ENCODE peak calls at places on chromosomes 11 and 22, in ten cellular contexts. O, Q, S, U, I, R, B, M, H and E are unnamed samples. For H3K4me1, the result is how much of the 10 kb centered on the place peaks cover.

GRCh38 chr22:37427128-37427710 is at the start of gene ELFN2:
- DNase-seq in I (no peak), S (no peak), U (peak), H (no peak), O (no peak), Q (peak), B (no peak), R (no peak), M (peak), E (no peak)

GRCh38 chr11:124170801-124171586 is 12.2 kb upstream of the OR10D3 start:
- DNase-seq in R (no peak), S (no peak), M (no peak), H (no peak), Q (no peak), I (no peak), B (no peak), U (no peak), O (no peak), E (no peak)

GRCh38 chr11:129705341-129705740 is 110.3 kb upstream of the TMEM45B start:
- DNase-seq in S (no peak), U (no peak), I (no peak), M (no peak), Q (no peak), R (no peak), O (no peak), B (no peak), H (no peak), E (no peak)

GRCh38 chr11:64844330-64845124 is at the start of gene CDC42BPG:
- DNase-seq in M (peak), S (peak), B (peak), I (peak), Q (peak), R (no peak), O (peak), U (peak), H (no peak), E (peak)

GRCh38 chr22:27905638-27906037 is 13.4 kb downstream of the PITPNB start:
- DNase-seq in B (no peak), R (no peak), S (no peak), U (no peak), I (no peak), O (no peak), H (no peak), Q (no peak), M (no peak), E (no peak)

GRCh38 chr22:40585205-40585778 is 51.2 kb downstream of the MRTFA start:
- DNase-seq in R (no peak), U (no peak), H (no peak), O (no peak), M (no peak), S (no peak), I (no peak), Q (no peak), B (no peak), E (no peak)

GRCh38 chr11:90220391-90220790 is 2.5 kb downstream of the CHORDC1 start:
- DNase-seq in I (no peak), Q (peak), M (peak), H (no peak), U (no peak), B (no peak), O (no peak), R (no peak), S (no peak), E (no peak)

GRCh38 chr11:40819230-40819629 is 640.2 kb downstream of the LRRC4C start:
- DNase-seq in Q (no peak), B (no peak), S (no peak), M (no peak), U (no peak), R (no peak), O (no peak), I (no peak), H (no peak), E (no peak)

GRCh38 chr11:62398011-62398994 is 20.5 kb upstream of the SCGB1A1 start:
- DNase-seq in M (peak), U (peak), I (peak), S (no peak), O (peak), R (peak), B (peak), Q (peak), H (no peak), E (no peak)

GRCh38 chr11:35066783-35067476 is 72.0 kb upstream of the CD44 start:
- DNase-seq in Q (no peak), M (no peak), B (no peak), I (no peak), S (no peak), O (no peak), U (no peak), R (no peak), H (no peak), E (peak)

GRCh38 chr22:46491936-46492335 is 45.5 kb downstream of the CELSR1 start:
- DNase-seq in S (no peak), H (no peak), U (no peak), R (no peak), M (no peak), B (no peak), O (no peak), Q (peak), I (no peak), E (no peak)

GRCh38 chr11:36818410-36818809 is 220.4 kb upstream of the RAG2 start:
- DNase-seq in S (peak), I (no peak), U (no peak), R (no peak), O (no peak), H (no peak), Q (no peak), B (peak), M (no peak), E (peak)

GRCh38 chr11:130999086-130999485 is 82.8 kb upstream of the SNX19 start:
- DNase-seq in B (no peak), U (no peak), Q (peak), R (no peak), H (no peak), S (no peak), I (no peak), M (no peak), O (no peak), E (no peak)

GRCh38 chr22:18012528-18012927 is 11.8 kb downstream of the MICAL3 start:
- DNase-seq in Q (peak), I (no peak), H (no peak), M (no peak), U (no peak), B (no peak), O (no peak), S (no peak), R (no peak), E (no peak)

GRCh38 chr11:2797741-2798361 is 87.7 kb downstream of the CDKN1C start:
- DNase-seq in I (no peak), R (no peak), M (peak), B (no peak), U (peak), S (no peak), Q (no peak), H (no peak), O (peak), E (peak)

GRCh38 chr11:41795004-41795403 is 335.6 kb upstream of the LRRC4C start:
- DNase-seq in U (no peak), O (no peak), R (no peak), B (no peak), I (no peak), H (no peak), M (no peak), Q (no peak), S (no peak), E (no peak)

GRCh38 chr22:43142881-43143562 is at the start of gene MCAT:
- DNase-seq in H (no peak), O (peak), S (no peak), I (peak), R (peak), M (peak), U (peak), Q (peak), B (peak), E (peak)

GRCh38 chr11:69615545-69616278 is 25.2 kb upstream of the CCND1 start:
- DNase-seq in U (no peak), O (no peak), S (no peak), H (no peak), Q (no peak), I (no peak), R (no peak), B (no peak), M (no peak), E (no peak)

GRCh38 chr22:49205401-49205800 is 622.3 kb downstream of the BRD1 start:
- DNase-seq in I (no peak), R (no peak), M (no peak), Q (no peak), H (no peak), S (no peak), U (no peak), O (no peak), B (no peak), E (no peak)

GRCh38 chr22:29383740-29384139 is 4.6 kb downstream of the AP1B1 start:
- DNase-seq in Q (no peak), U (no peak), B (no peak), I (no peak), H (no peak), R (no peak), O (no peak), S (no peak), M (no peak), E (no peak)

GRCh38 chr11:14645247-14645912 is 1.8 kb downstream of the PDE3B start:
- DNase-seq in M (no peak), Q (peak), I (no peak), B (no peak), U (no peak), O (no peak), S (no peak), H (no peak), R (no peak), E (no peak)

GRCh38 chr11:30889116-30889765 is 303.1 kb upstream of the MPPED2 start:
- DNase-seq in M (no peak), Q (peak), U (no peak), O (no peak), B (no peak), R (no peak), I (no peak), H (no peak), S (no peak), E (no peak)

GRCh38 chr22:41023299-41023623 is 69.1 kb upstream of the EP300 start:
- DNase-seq in B (no peak), I (no peak), Q (no peak), H (no peak), U (no peak), S (no peak), R (no peak), O (no peak), M (no peak), E (no peak)

GRCh38 chr11:61448552-61448927 is 18.6 kb downstream of the SDHAF2 start:
- DNase-seq in O (no peak), H (no peak), B (no peak), Q (no peak), U (no peak), M (no peak), R (no peak), I (no peak), S (no peak), E (no peak)

GRCh38 chr11:109972181-109972715 is 120.9 kb upstream of the ZC3H12C start:
- DNase-seq in O (no peak), H (no peak), B (no peak), U (no peak), S (no peak), M (no peak), R (no peak), I (no peak), Q (peak), E (no peak)

GRCh38 chr11:77195071-77195705 is 67.1 kb downstream of the MYO7A start:
- DNase-seq in Q (no peak), R (no peak), H (no peak), S (no peak), M (peak), U (no peak), O (no peak), B (no peak), I (no peak), E (no peak)

GRCh38 chr11:60214386-60214785 is 28.6 kb downstream of the MS4A4E start:
- DNase-seq in B (no peak), R (no peak), I (no peak), Q (no peak), S (no peak), H (no peak), U (no peak), M (no peak), O (no peak), E (no peak)

GRCh38 chr11:112016765-112017356 is 8.3 kb upstream of the DLAT start:
- DNase-seq in O (peak), H (no peak), M (peak), R (no peak), I (no peak), Q (peak), B (no peak), U (no peak), S (no peak), E (no peak)

GRCh38 chr11:58222730-58223129 is 6.0 kb downstream of the OR10Q1 start:
- DNase-seq in U (no peak), H (no peak), S (no peak), Q (peak), O (no peak), M (no peak), I (no peak), B (no peak), R (no peak), E (no peak)

GRCh38 chr11:11993814-11994213 is 14.6 kb downstream of the DKK3 start:
- DNase-seq in H (no peak), R (no peak), Q (peak), B (peak), S (peak), M (peak), U (no peak), O (no peak), I (no peak), E (no peak)

GRCh38 chr22:36220457-36220921 is 18.8 kb downstream of the APOL2 start:
- DNase-seq in O (peak), S (no peak), H (no peak), M (no peak), B (peak), Q (peak), R (peak), I (peak), U (no peak), E (no peak)

GRCh38 chr22:37284807-37285355 is 2.6 kb downstream of the CYTH4 start:
- DNase-seq in R (peak), M (peak), H (no peak), S (no peak), O (peak), I (no peak), U (no peak), Q (no peak), B (no peak), E (peak)

GRCh38 chr22:35761037-35761436 is 43.4 kb downstream of the APOL5 start:
- DNase-seq in I (no peak), R (no peak), M (no peak), O (no peak), S (peak), H (no peak), Q (peak), B (peak), U (no peak), E (no peak)

GRCh38 chr22:49322861-49323622 is 504.6 kb downstream of the BRD1 start:
- DNase-seq in S (no peak), Q (no peak), R (no peak), B (no peak), H (peak), M (no peak), I (no peak), O (no peak), U (no peak), E (no peak)

GRCh38 chr22:46373166-46373565 is 37.7 kb downstream of the TRMU start:
- DNase-seq in I (no peak), R (no peak), Q (no peak), O (peak), B (no peak), H (no peak), S (no peak), M (no peak), U (no peak), E (peak)

GRCh38 chr11:74257934-74258553 is 53.4 kb downstream of the P4HA3 start:
- DNase-seq in I (peak), U (peak), Q (peak), B (peak), O (peak), S (no peak), R (peak), M (peak), H (no peak), E (peak)

GRCh38 chr11:102426570-102426969 is 26.0 kb downstream of the TMEM123 start:
- DNase-seq in Q (no peak), I (no peak), R (no peak), M (no peak), U (no peak), H (no peak), S (no peak), B (no peak), O (no peak), E (no peak)

GRCh38 chr11:100753144-100753543 is 66.1 kb downstream of the ARHGAP42 start:
- DNase-seq in B (no peak), I (no peak), O (no peak), S (no peak), U (no peak), H (no peak), Q (no peak), M (no peak), R (no peak), E (no peak)

DNA sequence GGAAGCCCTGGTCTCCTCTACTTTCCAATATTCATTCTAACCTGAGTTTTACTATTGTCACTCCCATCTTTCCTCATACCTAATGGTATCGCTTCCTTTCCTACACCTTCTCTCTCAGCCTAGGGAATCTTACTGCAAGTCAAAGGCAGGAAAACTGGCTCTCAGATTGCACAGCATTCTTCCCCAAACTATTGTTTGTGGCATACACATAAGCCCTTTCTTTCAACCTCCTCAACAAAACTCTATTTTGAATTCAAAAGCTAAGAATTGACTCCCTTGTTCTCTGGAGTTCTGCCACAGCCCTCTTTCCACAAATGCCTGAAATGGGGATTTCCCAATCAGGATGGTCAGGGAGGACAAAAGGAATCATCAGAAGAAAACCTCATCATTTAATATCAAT is 181.5 kb downstream of the FAM76B start:
- DNase-seq in U (no peak), S (no peak), R (no peak), B (no peak), O (no peak), Q (no peak), M (no peak), H (no peak), I (no peak), E (no peak)
- H3K4me3 ChIP-seq in U (no peak), S (no peak), R (no peak), B (no peak), O (no peak), Q (no peak), M (no peak), H (no peak), I (no peak), E (no peak)

DNA sequence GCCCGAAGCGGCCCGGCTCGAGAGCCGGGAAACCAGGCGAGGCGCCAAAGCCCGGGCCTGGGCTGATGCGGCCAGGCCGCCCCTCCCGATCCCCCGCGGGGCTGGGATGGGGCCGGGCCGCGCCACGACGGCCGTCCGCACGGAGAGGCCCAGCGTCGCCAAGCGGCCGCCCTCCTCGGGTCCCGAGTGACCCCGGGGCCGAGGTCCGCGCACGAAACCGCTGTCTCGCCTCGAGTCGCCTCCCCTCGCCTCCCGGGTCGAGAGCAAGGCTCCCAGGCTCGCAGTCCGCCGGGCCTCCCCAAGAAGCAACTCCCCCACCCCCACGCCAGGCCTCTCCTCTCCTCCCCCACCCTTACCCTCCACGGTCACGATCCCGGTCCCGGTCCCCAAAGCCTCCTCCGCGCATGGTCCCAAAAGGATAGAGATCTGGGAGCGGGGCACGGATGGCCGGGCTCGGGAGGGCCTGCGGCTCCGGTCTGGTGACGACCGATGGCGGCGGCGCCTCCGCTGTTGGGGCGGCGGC is 455 bp downstream of the DDX17 start:
- DNase-seq in R (peak), U (peak), O (peak), I (peak), M (peak), Q (peak), H (no peak), B (peak), S (no peak), E (peak)
- TF ChIP-seq POLR2A in R (peak), U (peak), O (peak), I (peak), M (peak), Q (no peak), H (peak), B (peak), S (no peak), E (no peak)

DNA sequence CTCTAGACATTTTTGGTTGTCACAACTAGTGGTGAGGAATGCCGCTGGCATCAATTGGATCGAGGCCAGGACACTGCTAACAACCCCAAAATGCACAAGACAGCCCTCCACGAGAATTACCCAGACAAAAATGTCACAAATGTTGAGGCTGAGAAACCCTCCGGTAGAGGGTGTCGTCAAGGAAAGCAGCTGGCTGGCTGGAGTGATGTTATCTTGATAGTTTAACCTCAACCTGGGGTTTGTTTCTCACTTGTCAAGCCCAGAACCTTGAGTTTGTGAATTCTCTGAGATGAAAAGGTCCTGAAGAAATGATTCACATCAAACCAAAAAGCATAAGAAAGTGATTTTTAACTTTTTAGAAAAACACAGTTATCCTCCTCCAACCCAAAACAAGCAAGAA is 21.1 kb upstream of the TMPRSS13 start:
- DNase-seq in R (no peak), O (peak), H (no peak), B (no peak), U (no peak), Q (no peak), S (no peak), M (no peak), I (no peak), E (peak)
- H3K4me1 ChIP-seq in R (under half), O (under half), H (under half), B (under half), U (under half), Q (under half), S (under half), M (under half), I (under half), E (under half)

GRCh38 chr11:861105-861479 is 18.4 kb downstream of the TSPAN4 start:
- DNase-seq in B (no peak), R (no peak), S (no peak), M (no peak), I (no peak), H (no peak), U (no peak), O (no peak), Q (no peak), E (no peak)

GRCh38 chr11:858053-858992 is 15.7 kb downstream of the TSPAN4 start:
- DNase-seq in B (no peak), I (no peak), S (no peak), H (no peak), M (no peak), Q (no peak), R (no peak), O (no peak), U (no peak), E (no peak)

GRCh38 chr11:858993-859339 is 16.3 kb downstream of the TSPAN4 start:
- DNase-seq in R (no peak), U (no peak), I (no peak), S (no peak), Q (no peak), H (no peak), M (no peak), B (no peak), O (no peak), E (no peak)

GRCh38 chr11:860238-861104 is 17.8 kb downstream of the TSPAN4 start:
- DNase-seq in B (no peak), H (no peak), M (no peak), O (no peak), Q (no peak), I (no peak), S (no peak), R (no peak), U (no peak), E (no peak)

DNA sequence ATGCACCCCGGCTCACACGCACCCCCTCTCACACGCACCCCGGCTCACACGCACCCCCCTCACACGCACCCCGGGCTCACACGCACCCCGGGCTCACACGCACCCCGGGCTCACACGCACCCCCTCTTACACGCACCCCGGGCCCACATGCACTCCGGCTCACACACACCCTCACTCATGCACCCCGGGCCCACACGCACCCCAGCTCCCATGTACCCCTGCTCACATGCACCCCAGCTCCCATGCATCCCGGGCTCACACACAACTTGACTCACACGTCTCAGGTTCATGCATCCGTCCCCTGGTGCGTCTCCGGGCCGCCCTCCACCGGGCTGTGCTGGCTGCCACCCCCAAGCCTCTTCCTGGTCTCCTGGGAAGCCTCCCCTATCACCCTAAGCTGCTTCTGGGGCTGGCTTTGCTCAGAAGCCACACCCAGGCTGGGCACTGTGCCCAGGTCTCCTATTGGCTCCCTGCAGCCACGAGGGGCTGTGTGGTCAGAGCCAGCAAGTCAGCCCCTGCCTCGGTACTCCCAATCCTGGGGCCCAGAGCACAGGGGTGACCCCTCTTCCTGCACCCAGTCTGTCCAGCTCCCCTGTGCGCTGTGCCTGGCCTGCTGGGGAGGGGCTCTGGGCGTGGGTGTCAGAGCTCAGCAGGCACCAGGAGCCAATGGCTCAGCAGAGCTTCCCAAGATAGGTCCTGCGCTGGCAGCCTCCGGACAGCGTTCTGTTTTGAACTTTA is 16.9 kb downstream of the TSPAN4 start:
- DNase-seq in R (peak), M (peak), O (peak), I (peak), Q (peak), S (no peak), B (peak), H (no peak), U (peak), E (peak)
- H3K4me3 ChIP-seq in R (no peak), M (no peak), O (no peak), I (no peak), Q (peak), S (no peak), B (no peak), H (peak), U (no peak), E (no peak)